ENCODE peak calls at places on chromosome 2, in ten cellular contexts. B is NT2/D1; C is AML-193; F is hippocampal formation; Z is EL; O is NCI-H2171; A is fibroblast of mammary gland; G is GM12865; L is stimulated activated CD4-positive, alpha-beta T cell treated with anti-CD3 and anti-CD28 coated beads, TNF-alpha, amount 100 ng/mL, for 24 hours; D is HS-5. X is an unnamed sample.

GRCh38 chr2:205352120-205352519 is 330.2 kb upstream of the NRP2 start:
- DNase-seq in B (no peak), C (no peak), F (no peak), Z (no peak), O (no peak), A (no peak), G (no peak), L (no peak), D (no peak), X (no peak)

GRCh38 chr2:101151859-101152194 is 645 bp upstream of the TBC1D8 start:
- DNase-seq in B (no peak), C (no peak), F (no peak), Z (no peak), O (no peak), A (no peak), G (peak), L (no peak), D (peak), X (no peak)

GRCh38 chr2:69200107-69200520 is 186.9 kb downstream of the GFPT1 start:
- DNase-seq in B (no peak), C (no peak), F (no peak), Z (no peak), O (no peak), A (peak), G (no peak), L (no peak), D (no peak), X (no peak)

GRCh38 chr2:127055786-127056076 is 51.2 kb downstream of the BIN1 start:
- DNase-seq in B (no peak), C (no peak), F (no peak), Z (no peak), O (no peak), A (no peak), G (no peak), L (no peak), D (no peak), X (no peak)

GRCh38 chr2:229712125-229712524 is 2.2 kb downstream of the DNER start:
- DNase-seq in B (no peak), C (no peak), F (no peak), Z (peak), O (no peak), A (peak), G (peak), L (no peak), D (no peak), X (no peak)

GRCh38 chr2:181810823-181811695 is 80.5 kb upstream of the ITPRID2 start:
- DNase-seq in B (no peak), C (peak), F (no peak), Z (peak), O (no peak), A (peak), G (no peak), L (no peak), D (peak), X (no peak)

GRCh38 chr2:145623136-145623535 is 1103.2 kb upstream of the ZEB2 start:
- DNase-seq in B (no peak), C (no peak), F (no peak), Z (peak), O (no peak), A (peak), G (no peak), L (no peak), D (peak), X (no peak)

GRCh38 chr2:120388222-120389035 is 42.5 kb downstream of the INHBB start:
- DNase-seq in B (no peak), C (no peak), F (no peak), Z (no peak), O (no peak), A (no peak), G (no peak), L (no peak), D (no peak), X (no peak)

GRCh38 chr2:86300496-86300895 is 36.9 kb downstream of the REEP1 start:
- DNase-seq in B (no peak), C (no peak), F (no peak), Z (no peak), O (no peak), A (peak), G (no peak), L (no peak), D (no peak), X (no peak)

GRCh38 chr2:128681351-128681906 is 362.8 kb upstream of the HS6ST1 start:
- DNase-seq in B (no peak), C (no peak), F (no peak), Z (no peak), O (no peak), A (no peak), G (no peak), L (no peak), D (no peak), X (no peak)

GRCh38 chr2:28406276-28407096 is 13.8 kb downstream of the FOSL2 start:
- DNase-seq in B (no peak), C (no peak), F (no peak), Z (peak), O (no peak), A (peak), G (no peak), L (peak), D (no peak), X (no peak)

GRCh38 chr2:236552586-236552985 is 17.0 kb upstream of the ACKR3 start:
- DNase-seq in B (no peak), C (no peak), F (no peak), Z (no peak), O (no peak), A (no peak), G (no peak), L (no peak), D (no peak), X (no peak)

GRCh38 chr2:101188683-101189405 is 37.7 kb upstream of the TBC1D8 start:
- DNase-seq in B (peak), C (no peak), F (no peak), Z (peak), O (no peak), A (peak), G (no peak), L (no peak), D (peak), X (peak)

GRCh38 chr2:1727101-1727771 is 17.1 kb downstream of the PXDN start:
- DNase-seq in B (no peak), C (no peak), F (no peak), Z (no peak), O (no peak), A (no peak), G (no peak), L (no peak), D (no peak), X (no peak)

GRCh38 chr2:120398961-120399888 is 53.3 kb downstream of the INHBB start:
- DNase-seq in B (no peak), C (no peak), F (no peak), Z (peak), O (no peak), A (no peak), G (no peak), L (no peak), D (no peak), X (no peak)

GRCh38 chr2:120736955-120737801 is 1.5 kb downstream of the GLI2 start:
- DNase-seq in B (peak), C (no peak), F (no peak), Z (peak), O (peak), A (peak), G (no peak), L (no peak), D (peak), X (peak)

GRCh38 chr2:69026026-69026425 is 13.0 kb downstream of the ANTXR1 start:
- DNase-seq in B (peak), C (peak), F (no peak), Z (peak), O (no peak), A (peak), G (peak), L (no peak), D (no peak), X (no peak)

GRCh38 chr2:12262681-12263436 is 453.9 kb upstream of the TRIB2 start:
- DNase-seq in B (no peak), C (no peak), F (no peak), Z (peak), O (peak), A (peak), G (peak), L (no peak), D (no peak), X (no peak)

GRCh38 chr2:226409134-226409533 is 390.5 kb downstream of the IRS1 start:
- DNase-seq in B (no peak), C (no peak), F (no peak), Z (no peak), O (no peak), A (no peak), G (no peak), L (no peak), D (no peak), X (no peak)

GRCh38 chr2:29174937-29175336 is 59.7 kb downstream of the CLIP4 start:
- DNase-seq in B (peak), C (no peak), F (no peak), Z (no peak), O (no peak), A (no peak), G (no peak), L (no peak), D (no peak), X (no peak)

GRCh38 chr2:127103243-127104165 is 3.5 kb downstream of the BIN1 start:
- DNase-seq in B (no peak), C (no peak), F (peak), Z (no peak), O (no peak), A (no peak), G (no peak), L (no peak), D (no peak), X (no peak)

GRCh38 chr2:195124391-195125079 is 532.5 kb upstream of the SLC39A10 start:
- DNase-seq in B (no peak), C (no peak), F (no peak), Z (no peak), O (no peak), A (no peak), G (no peak), L (no peak), D (no peak), X (no peak)

X was measured in neural crest cell.